ENCODE peak calls at places on chromosomes 3 and 15, in ten cellular contexts. W is thoracic aorta, L is neural progenitor cell, J is psoas muscle, I is fibroblast of lung, M is cardiac muscle cell, H is endothelial cell of umbilical vein, Z is mammary epithelial cell, D is mucosa of descending colon, T is mesenchymal stem cell. G is an unnamed sample.

GRCh38 chr3:162666835-162667234 is 1170.2 kb downstream of the OTOL1 start:
- DNase-seq in W (no peak), L (no peak), J (no peak), I (no peak), M (no peak), H (no peak), Z (no peak), D (no peak), T (no peak), G (no peak)

GRCh38 chr15:31316135-31316795 is 10.4 kb upstream of the KLF13 start:
- DNase-seq in W (no peak), L (no peak), J (no peak), I (no peak), M (no peak), H (no peak), Z (no peak), D (no peak), T (no peak), G (no peak)

GRCh38 chr15:66235866-66236265 is 17.7 kb downstream of the MEGF11 start:
- DNase-seq in W (no peak), L (no peak), J (no peak), I (no peak), M (no peak), H (no peak), Z (no peak), D (no peak), T (no peak), G (no peak)

GRCh38 chr15:64699767-64700388 is 75.5 kb downstream of the RBPMS2 start:
- DNase-seq in W (no peak), L (peak; percentile 74), J (peak; percentile 76), I (peak; percentile 50), M (peak; percentile 93), H (peak; percentile 79), Z (peak; percentile 16), D (no peak), T (peak; percentile 79), G (no peak)

GRCh38 chr3:123655400-123655799 is 70.5 kb upstream of the HACD2 start:
- DNase-seq in W (no peak), L (no peak), J (no peak), I (no peak), M (no peak), H (no peak), Z (no peak), D (no peak), T (no peak), G (no peak)

GRCh38 chr3:172751188-172751571 is 654 bp downstream of the ECT2 start:
- DNase-seq in W (no peak), L (peak; percentile 48), J (no peak), I (peak; percentile 34), M (no peak), H (peak; percentile 52), Z (peak; percentile 33), D (no peak), T (peak; percentile 52), G (peak; percentile 39)

GRCh38 chr3:140552898-140553297 is 125.0 kb upstream of the TRIM42 start:
- DNase-seq in W (no peak), L (no peak), J (no peak), I (no peak), M (no peak), H (no peak), Z (peak; percentile 65), D (no peak), T (no peak), G (no peak)

GRCh38 chr3:55489804-55490132 is 2.7 kb upstream of the WNT5A start:
- DNase-seq in W (no peak), L (peak; percentile 73), J (peak; percentile 53), I (no peak), M (peak; percentile 79), H (no peak), Z (no peak), D (peak; percentile 37), T (peak; percentile 57), G (no peak)

GRCh38 chr3:140225996-140226395 is 291.0 kb downstream of the CLSTN2 start:
- DNase-seq in W (no peak), L (no peak), J (no peak), I (no peak), M (no peak), H (no peak), Z (no peak), D (no peak), T (no peak), G (no peak)

GRCh38 chr3:71585126-71585525 is 1.6 kb upstream of the FOXP1 start:
- DNase-seq in W (no peak), L (peak; percentile 13), J (no peak), I (no peak), M (peak; percentile 23), H (peak; percentile 55), Z (no peak), D (no peak), T (no peak), G (peak; percentile 33)

GRCh38 chr15:39108021-39108420 is 472.9 kb upstream of the THBS1 start:
- DNase-seq in W (no peak), L (no peak), J (no peak), I (no peak), M (no peak), H (no peak), Z (no peak), D (no peak), T (no peak), G (no peak)

GRCh38 chr3:188940213-188940914 is 231.4 kb upstream of the TPRG1 start:
- DNase-seq in W (no peak), L (no peak), J (no peak), I (peak; percentile 45), M (no peak), H (no peak), Z (no peak), D (no peak), T (no peak), G (no peak)

GRCh38 chr15:81323559-81323943 is 390 bp downstream of the STARD5 start:
- DNase-seq in W (no peak), L (no peak), J (no peak), I (no peak), M (no peak), H (no peak), Z (no peak), D (no peak), T (no peak), G (no peak)

DNA sequence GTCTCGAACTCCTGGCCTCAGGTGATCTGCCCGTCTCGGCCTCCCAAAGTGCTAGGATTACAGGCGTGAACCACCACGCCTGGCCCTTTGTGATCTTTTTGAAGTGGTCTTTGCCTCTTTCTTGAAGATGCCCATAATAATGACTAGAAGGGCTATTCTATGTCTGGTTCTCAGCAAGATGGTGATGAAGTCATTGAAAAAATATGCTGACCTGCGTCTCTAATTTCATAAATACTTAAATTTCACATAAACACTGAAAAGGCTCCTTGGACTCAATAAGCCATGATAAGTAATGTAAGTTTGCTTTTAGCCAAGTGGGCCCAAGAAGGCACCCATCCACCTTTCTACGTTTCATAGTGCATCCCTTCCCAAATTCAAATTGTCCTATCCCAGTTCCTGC is 775 bp upstream of the MAPK6 start:
- DNase-seq in W (no peak), L (no peak), J (no peak), I (peak; percentile 67), M (no peak), H (no peak), Z (no peak), D (no peak), T (peak; percentile 48), G (no peak)
- H3K4me3 ChIP-seq in W (peak overlapping the region; percentile 80), L (peak overlapping the region; percentile 62), J (peak overlapping the region; percentile 65), I (peak overlapping the region; percentile 61), M (no peak overlapping the region), H (no peak overlapping the region), Z (no peak overlapping the region), D (no peak overlapping the region), T (peak overlapping the region; percentile 78), G (peak overlapping the region; percentile 50)

GRCh38 chr3:184377374-184377773 is 633 bp downstream of the THPO start:
- DNase-seq in W (no peak), L (no peak), J (no peak), I (no peak), M (no peak), H (no peak), Z (no peak), D (no peak), T (no peak), G (no peak)

GRCh38 chr3:184377882-184378445 is at the start of gene THPO:
- DNase-seq in W (no peak), L (peak; percentile 40), J (no peak), I (no peak), M (peak; percentile 53), H (no peak), Z (no peak), D (no peak), T (no peak), G (no peak)

GRCh38 chr3:184380210-184380626 is 364 bp downstream of the CHRD start:
- DNase-seq in W (no peak), L (peak; percentile 85), J (peak; percentile 88), I (peak; percentile 31), M (peak; percentile 83), H (no peak), Z (no peak), D (peak; percentile 71), T (peak; percentile 54), G (peak; percentile 82)

GRCh38 chr3:184379375-184380209 is at the start of gene CHRD:
- DNase-seq in W (no peak), L (peak; percentile 59), J (peak; percentile 74), I (no peak), M (peak; percentile 37), H (no peak), Z (no peak), D (no peak), T (no peak), G (peak; percentile 43)

DNA sequence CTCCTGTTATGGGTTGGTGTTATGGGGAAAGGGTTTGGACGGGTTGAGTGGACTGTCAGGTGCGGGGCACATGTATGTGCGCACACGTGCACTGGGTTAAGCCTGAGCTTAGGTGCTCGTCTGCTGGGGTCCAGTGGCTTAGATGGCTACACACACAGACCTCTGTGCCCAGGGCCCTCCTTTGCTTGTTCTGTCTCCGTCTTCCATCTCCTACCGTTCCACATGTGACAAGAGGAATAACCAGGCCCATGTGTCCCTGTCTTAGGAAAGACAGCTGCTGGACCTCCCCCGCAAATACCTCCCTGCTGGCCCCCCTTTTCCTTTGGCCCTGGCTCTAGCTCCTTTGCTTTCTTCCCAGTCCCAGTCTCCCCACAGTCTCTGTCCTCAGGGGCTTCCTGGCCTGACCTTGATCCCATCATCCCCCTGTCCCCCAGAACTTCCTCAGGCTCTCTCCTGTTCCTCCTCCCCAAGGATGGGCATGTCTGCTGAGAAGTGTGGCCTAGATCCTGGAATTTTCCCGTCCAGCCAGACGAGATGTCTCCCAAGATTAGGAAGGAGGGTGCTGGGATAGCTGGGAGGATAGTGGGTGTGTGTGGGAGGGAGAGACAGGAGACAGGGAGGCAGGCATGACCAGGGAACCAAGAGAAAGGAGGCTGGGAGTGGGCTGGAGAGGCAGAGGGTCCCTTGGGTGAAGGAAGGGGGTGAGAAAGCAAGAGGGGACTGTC is 805 bp upstream of the THPO start:
- DNase-seq in W (no peak), L (no peak), J (no peak), I (no peak), M (no peak), H (no peak), Z (no peak), D (no peak), T (no peak), G (no peak)
- H3K4me3 ChIP-seq in W (peak overlapping the region; percentile 61), L (peak overlapping the region; percentile 48), J (peak overlapping the region; percentile 57), I (no peak overlapping the region), M (no peak overlapping the region), H (no peak overlapping the region), Z (no peak overlapping the region), D (no peak overlapping the region), T (peak overlapping the region; percentile 51), G (no peak overlapping the region)

GRCh38 chr3:3110749-3111361 is 681 bp upstream of the IL5RA start:
- DNase-seq in W (no peak), L (no peak), J (no peak), I (no peak), M (no peak), H (no peak), Z (no peak), D (no peak), T (peak; percentile 1), G (no peak)
- H3K4me3 ChIP-seq in W (no peak overlapping the region), L (no peak overlapping the region), J (no peak overlapping the region), I (no peak overlapping the region), M (no peak overlapping the region), H (no peak overlapping the region), Z (no peak overlapping the region), D (no peak overlapping the region), T (no peak overlapping the region), G (no peak overlapping the region)

GRCh38 chr3:30475809-30476178 is 130.6 kb upstream of the TGFBR2 start:
- DNase-seq in W (no peak), L (no peak), J (no peak), I (no peak), M (no peak), H (no peak), Z (no peak), D (no peak), T (no peak), G (no peak)
- H3K4me3 ChIP-seq in W (no peak overlapping the region), L (no peak overlapping the region), J (no peak overlapping the region), I (no peak overlapping the region), M (no peak overlapping the region), H (no peak overlapping the region), Z (no peak overlapping the region), D (no peak overlapping the region), T (no peak overlapping the region), G (no peak overlapping the region)